ENCODE peak calls at places on chromosomes 3 and 15, in five cellular contexts. J is astrocyte of the spinal cord; I is activated CD8-positive, alpha-beta memory T cell treated with anti-CD3 and anti-CD28 coated beads for 4 hours; U is HuH-7; Z is NCI-H1417. E is an unnamed sample.

GRCh38 chr3:129567176-129567705 is 24.3 kb downstream of the H1-8 start:
- DNase-seq in Z (no peak), U (no peak), I (no peak), J (no peak), E (no peak)

GRCh38 chr3:16484216-16484615 is 29.3 kb downstream of the RFTN1 start:
- DNase-seq in Z (no peak), J (peak; percentile 96), U (no peak), I (no peak), E (no peak)

GRCh38 chr3:172034786-172035685 is 4.3 kb upstream of the FNDC3B start:
- DNase-seq in Z (peak; percentile 37), U (peak; percentile 83), I (no peak), J (no peak), E (no peak)

GRCh38 chr15:65916664-65917406 is 47.5 kb downstream of the RAB11A start:
- DNase-seq in J (peak; percentile 65), U (peak; percentile 82), I (no peak), Z (peak; percentile 79), E (no peak)

GRCh38 chr15:67100808-67101581 is 35.6 kb downstream of the SMAD3 start:
- DNase-seq in U (no peak), Z (no peak), J (no peak), I (no peak), E (no peak)

GRCh38 chr3:115790759-115791158 is 167.4 kb downstream of the GAP43 start:
- DNase-seq in I (peak; percentile 33), U (peak; percentile 69), Z (no peak), J (peak; percentile 98), E (no peak)

GRCh38 chr3:138946554-138947302 is at the start of the genes FOXL2 and FOXL2NB:
- DNase-seq in Z (peak; percentile 55), I (no peak), J (peak; percentile 81), U (no peak), E (no peak)

GRCh38 chr15:25240461-25241021 is 198.3 kb downstream of the UBE3A start:
- DNase-seq in Z (no peak), J (no peak), U (no peak), I (no peak), E (no peak)

GRCh38 chr3:47515864-47516319 is 2.4 kb upstream of the ELP6 start:
- DNase-seq in U (no peak), Z (peak; percentile 17), I (no peak), J (no peak), E (no peak)

GRCh38 chr3:61570813-61571212 is 9.4 kb downstream of the PTPRG start:
- DNase-seq in Z (no peak), J (no peak), I (no peak), U (no peak), E (no peak)

GRCh38 chr3:157477441-157477840 is 25.8 kb downstream of the VEPH1 start:
- DNase-seq in Z (no peak), I (no peak), J (no peak), U (no peak), E (no peak)